ENCODE peak calls at places on chromosomes 12 and 14, in five cellular contexts. V is body of pancreas, P is bronchial epithelial cell, H is fibroblast of mammary gland, D is left lung. S is an unnamed sample.

GRCh38 chr14:59869381-59870255 is 958 bp downstream of the RTN1 start:
- DNase-seq in V (no peak), P (no peak), H (no peak), D (no peak), S (no peak)

GRCh38 chr12:59055204-59055839 is 135.0 kb upstream of the LRIG3 start:
- DNase-seq in V (no peak), P (peak), H (peak), D (no peak), S (no peak)

GRCh38 chr12:10030446-10030845 is at the start of gene CLEC9A:
- DNase-seq in V (no peak), P (no peak), H (no peak), D (no peak), S (no peak)

GRCh38 chr12:125734137-125734536 is 668.9 kb downstream of the AACS start:
- DNase-seq in V (no peak), P (no peak), H (no peak), D (no peak), S (no peak)

GRCh38 chr14:22002860-22003284 is 329.3 kb upstream of the OR4E1 start:
- DNase-seq in V (no peak), P (no peak), H (no peak), D (no peak), S (no peak)

GRCh38 chr14:38931969-38932652 is 170.9 kb downstream of the SEC23A start:
- DNase-seq in V (no peak), P (peak), H (no peak), D (no peak), S (no peak)

GRCh38 chr12:55683676-55684075 is 24.0 kb downstream of the ITGA7 start:
- DNase-seq in V (no peak), P (no peak), H (no peak), D (no peak), S (no peak)

GRCh38 chr12:2877959-2878732 is 1.1 kb downstream of the RHNO1 start:
- DNase-seq in V (no peak), P (peak), H (peak), D (no peak), S (no peak)

GRCh38 chr12:132465269-132466190 is 24.4 kb upstream of the FBRSL1 start:
- DNase-seq in V (no peak), P (no peak), H (no peak), D (no peak), S (no peak)

GRCh38 chr14:36975834-36976233 is 196.6 kb downstream of the SLC25A21 start:
- DNase-seq in V (no peak), P (peak), H (peak), D (no peak), S (no peak)

GRCh38 chr12:56591111-56591510 is 39.0 kb downstream of the BAZ2A start:
- DNase-seq in V (no peak), P (no peak), H (no peak), D (no peak), S (no peak)

GRCh38 chr12:26768611-26769603 is 64.1 kb downstream of the ITPR2 start:
- DNase-seq in V (peak), P (no peak), H (no peak), D (no peak), S (no peak)

GRCh38 chr14:90820958-90821357 is 4.7 kb upstream of the TTC7B start:
- DNase-seq in V (no peak), P (peak), H (peak), D (no peak), S (no peak)

GRCh38 chr12:80271770-80272169 is 172.3 kb upstream of the PTPRQ start:
- DNase-seq in V (no peak), P (no peak), H (no peak), D (no peak), S (no peak)

GRCh38 chr12:80269953-80270552 is 170.7 kb downstream of the OTOGL start:
- DNase-seq in V (no peak), P (peak), H (peak), D (no peak), S (no peak)

GRCh38 chr12:80268924-80269749 is 169.8 kb downstream of the OTOGL start:
- DNase-seq in V (no peak), P (peak), H (peak), D (no peak), S (no peak)

GRCh38 chr12:80272516-80272915 is 171.5 kb upstream of the PTPRQ start:
- DNase-seq in V (no peak), P (no peak), H (no peak), D (no peak), S (no peak)

DNA sequence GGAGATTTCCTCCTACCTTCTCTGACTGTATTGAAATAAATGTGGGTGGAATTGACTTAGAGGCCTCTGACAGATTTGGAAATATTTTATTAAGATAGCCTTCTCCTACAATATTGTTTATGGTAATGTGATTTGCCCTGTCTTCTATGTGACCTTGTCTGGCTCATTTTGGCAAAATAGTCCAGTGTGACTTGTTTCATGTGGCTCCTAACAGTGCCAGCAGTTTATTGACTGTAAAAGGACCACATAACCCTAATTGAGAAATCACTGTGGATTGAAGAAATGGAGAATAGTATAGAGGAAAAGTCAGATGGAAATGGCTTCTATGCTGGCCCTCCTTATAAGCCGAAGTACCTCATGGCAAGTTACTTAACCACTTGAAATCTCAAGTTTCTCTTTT is 170.9 kb upstream of the PTPRQ start:
- DNase-seq in V (no peak), P (no peak), H (no peak), D (no peak), S (no peak)
- TF ChIP-seq CTCF in V (no peak), P (no peak), H (no peak), D (no peak), S (no peak)

GRCh38 chr14:23299986-23300686 is 2.5 kb downstream of the PPP1R3E start:
- DNase-seq in V (no peak), P (no peak), H (no peak), D (no peak), S (no peak)
- H3K4me3 ChIP-seq in V (no peak), P (peak), H (peak), D (peak), S (peak)

DNA sequence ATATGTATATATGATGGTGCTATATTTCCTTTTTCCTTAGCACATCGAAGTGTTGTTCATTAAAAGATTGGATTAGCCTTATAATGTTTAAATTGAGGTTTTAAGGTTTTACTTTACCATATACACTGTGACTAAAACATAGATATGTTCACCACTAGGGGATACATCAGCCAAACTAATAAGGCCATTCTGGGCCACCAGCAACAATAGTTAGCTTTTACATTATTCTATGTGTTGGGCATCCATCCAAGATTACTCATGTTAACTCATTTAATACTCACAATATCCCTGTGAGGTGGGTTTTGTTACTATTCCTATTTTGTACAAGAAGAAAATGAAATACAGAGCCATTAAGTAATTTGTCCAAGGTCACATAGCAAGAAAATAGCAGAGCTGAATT is 202.6 kb upstream of the AVPR1A start:
- DNase-seq in V (no peak), P (peak), H (peak), D (no peak), S (no peak)
- TF ChIP-seq CTCF in V (no peak), P (no peak), H (no peak), D (no peak), S (no peak)

DNA sequence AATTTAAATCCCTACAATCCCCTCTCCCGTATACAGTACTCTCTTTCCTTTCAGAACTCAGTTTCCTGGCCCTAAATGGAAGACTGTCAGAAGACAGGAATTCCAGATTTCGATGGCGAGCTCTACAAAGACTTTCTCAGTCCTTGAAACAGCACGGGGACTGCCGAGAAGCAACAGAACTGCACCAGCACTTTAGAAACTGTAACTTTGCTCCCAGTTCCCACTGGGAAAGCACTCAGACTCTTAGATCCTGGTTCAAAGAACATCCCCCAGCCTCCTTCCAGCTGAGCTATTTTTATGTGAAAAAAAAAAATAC is 1.8 kb downstream of the PXN start:
- DNase-seq in V (no peak), P (no peak), H (no peak), D (no peak), S (no peak)
- H3K4me3 ChIP-seq in V (no peak), P (peak), H (peak), D (peak), S (peak)

GRCh38 chr12:105319691-105320209 is 10.7 kb upstream of the C12orf75 start:
- DNase-seq in V (no peak), P (no peak), H (no peak), D (no peak), S (no peak)
- TF ChIP-seq CTCF in V (no peak), P (no peak), H (no peak), D (no peak), S (no peak)

DNA sequence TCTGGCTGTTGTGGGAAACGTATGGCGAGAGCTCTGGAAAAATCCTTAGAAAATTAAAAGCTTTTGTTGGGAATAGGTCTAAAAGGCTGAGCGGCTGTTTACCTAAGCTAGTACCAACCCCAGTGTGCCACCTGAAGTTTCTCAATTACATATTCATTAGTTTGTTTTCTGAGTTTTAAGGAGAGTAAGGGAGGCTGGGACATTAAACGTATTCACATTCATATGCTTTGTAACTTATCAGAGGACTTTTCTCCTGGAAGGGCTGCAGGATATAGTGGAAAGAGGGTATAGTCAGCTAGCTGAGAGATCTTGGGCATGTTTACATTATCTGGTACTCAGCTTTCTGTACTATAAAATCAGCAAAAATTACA is 1.5 kb upstream of the PAWR start:
- DNase-seq in V (no peak), P (no peak), H (no peak), D (no peak), S (no peak)
- H3K4me3 ChIP-seq in V (no peak), P (peak), H (no peak), D (peak), S (peak)

GRCh38 chr12:19915392-19916192 is 452.7 kb upstream of the PDE3A start:
- DNase-seq in V (no peak), P (peak), H (peak), D (no peak), S (no peak)
- TF ChIP-seq CTCF in V (peak), P (peak), H (peak), D (peak), S (no peak)